ENCODE peak calls at places on chromosomes 1 and 21, in four cellular contexts. One of them, this sample, is unnamed.

GRCh38 chr1:63688302-63688701 is 85.5 kb upstream of the ROR1 start:
- DNase-seq in upper lobe of right lung: no peak
- DNase-seq in psoas muscle: no peak
- DNase-seq in foreskin fibroblast: peak
- DNase-seq in this sample: peak

GRCh38 chr1:28955930-28956552 is 41.7 kb downstream of the EPB41 start:
- DNase-seq in foreskin fibroblast: peak
- DNase-seq in psoas muscle: no peak
- DNase-seq in upper lobe of right lung: no peak
- DNase-seq in this sample: no peak

GRCh38 chr1:39981957-39982356 is 27.0 kb downstream of the MFSD2A start:
- DNase-seq in psoas muscle: no peak
- DNase-seq in upper lobe of right lung: peak
- DNase-seq in foreskin fibroblast: peak
- DNase-seq in this sample: peak

GRCh38 chr1:2988256-2988655 is 33.0 kb upstream of the ACTRT2 start:
- DNase-seq in foreskin fibroblast: no peak
- DNase-seq in psoas muscle: no peak
- DNase-seq in upper lobe of right lung: no peak
- DNase-seq in this sample: no peak

GRCh38 chr21:44758781-44759627 is 42.6 kb downstream of the UBE2G2 start:
- DNase-seq in upper lobe of right lung: peak
- DNase-seq in foreskin fibroblast: no peak
- DNase-seq in psoas muscle: no peak
- DNase-seq in this sample: no peak

GRCh38 chr1:203743101-203743501 is 21.9 kb upstream of the LAX1 start:
- DNase-seq in foreskin fibroblast: peak
- DNase-seq in psoas muscle: no peak
- DNase-seq in upper lobe of right lung: no peak
- DNase-seq in this sample: no peak

GRCh38 chr1:154213274-154213673 is 7.1 kb upstream of the CFAP141 start:
- DNase-seq in foreskin fibroblast: peak
- DNase-seq in upper lobe of right lung: no peak
- DNase-seq in psoas muscle: no peak
- DNase-seq in this sample: peak

GRCh38 chr1:196152086-196152485 is 456.2 kb downstream of the KCNT2 start:
- DNase-seq in psoas muscle: no peak
- DNase-seq in foreskin fibroblast: no peak
- DNase-seq in upper lobe of right lung: no peak
- DNase-seq in this sample: no peak

GRCh38 chr1:99964806-99965205 is 5.0 kb upstream of the SLC35A3 start:
- DNase-seq in upper lobe of right lung: no peak
- DNase-seq in foreskin fibroblast: no peak
- DNase-seq in psoas muscle: no peak
- DNase-seq in this sample: no peak

GRCh38 chr1:43329995-43330751 is 7.4 kb upstream of the MPL start:
- DNase-seq in foreskin fibroblast: peak
- DNase-seq in psoas muscle: peak
- DNase-seq in upper lobe of right lung: peak
- DNase-seq in this sample: peak

GRCh38 chr1:1627261-1627841 is 4.6 kb upstream of the MMP23B start:
- DNase-seq in upper lobe of right lung: no peak
- DNase-seq in psoas muscle: peak
- DNase-seq in foreskin fibroblast: no peak
- DNase-seq in this sample: no peak

GRCh38 chr1:52751589-52752306 is 25.5 kb downstream of the ZYG11B start:
- DNase-seq in foreskin fibroblast: no peak
- DNase-seq in upper lobe of right lung: no peak
- DNase-seq in psoas muscle: no peak
- DNase-seq in this sample: peak

GRCh38 chr1:48217861-48218260 is 4.7 kb upstream of the SLC5A9 start:
- DNase-seq in upper lobe of right lung: no peak
- DNase-seq in foreskin fibroblast: peak
- DNase-seq in psoas muscle: no peak
- DNase-seq in this sample: no peak

GRCh38 chr1:180219776-180220175 is 10.3 kb upstream of the LHX4 start:
- DNase-seq in foreskin fibroblast: no peak
- DNase-seq in upper lobe of right lung: peak
- DNase-seq in psoas muscle: no peak
- DNase-seq in this sample: no peak

GRCh38 chr1:86194491-86195034 is 38.0 kb upstream of the COL24A1 start:
- DNase-seq in foreskin fibroblast: no peak
- DNase-seq in upper lobe of right lung: no peak
- DNase-seq in psoas muscle: no peak
- DNase-seq in this sample: peak

GRCh38 chr21:45456836-45457160 is 51.8 kb downstream of the COL18A1 start:
- DNase-seq in upper lobe of right lung: no peak
- DNase-seq in foreskin fibroblast: no peak
- DNase-seq in psoas muscle: peak
- DNase-seq in this sample: no peak

GRCh38 chr1:167107456-167107855 is 13.6 kb downstream of the STYXL2 start:
- DNase-seq in upper lobe of right lung: no peak
- DNase-seq in psoas muscle: no peak
- DNase-seq in foreskin fibroblast: no peak
- DNase-seq in this sample: peak

GRCh38 chr1:228830954-228831481 is 95.7 kb downstream of the RHOU start:
- DNase-seq in foreskin fibroblast: peak
- DNase-seq in psoas muscle: no peak
- DNase-seq in upper lobe of right lung: no peak
- DNase-seq in this sample: peak

GRCh38 chr1:195591917-195592672 is 1016.1 kb downstream of the KCNT2 start:
- DNase-seq in psoas muscle: no peak
- DNase-seq in foreskin fibroblast: peak
- DNase-seq in upper lobe of right lung: no peak
- DNase-seq in this sample: no peak

GRCh38 chr1:8987881-8988617 is 38.2 kb downstream of the SLC2A7 start:
- DNase-seq in upper lobe of right lung: peak
- DNase-seq in foreskin fibroblast: peak
- DNase-seq in psoas muscle: peak
- DNase-seq in this sample: peak

GRCh38 chr1:54577612-54578011 is 29.6 kb downstream of the ACOT11 start:
- DNase-seq in foreskin fibroblast: peak
- DNase-seq in psoas muscle: peak
- DNase-seq in upper lobe of right lung: peak
- DNase-seq in this sample: peak

GRCh38 chr1:165637427-165637826 is 6.4 kb downstream of the MGST3 start:
- DNase-seq in upper lobe of right lung: no peak
- DNase-seq in foreskin fibroblast: peak
- DNase-seq in psoas muscle: no peak
- DNase-seq in this sample: no peak

GRCh38 chr1:53482441-53483153 is 23.4 kb downstream of the DMRTB1 start:
- DNase-seq in upper lobe of right lung: no peak
- DNase-seq in psoas muscle: no peak
- DNase-seq in foreskin fibroblast: no peak
- DNase-seq in this sample: no peak

GRCh38 chr1:3247521-3248031 is 178.6 kb downstream of the PRDM16 start:
- DNase-seq in foreskin fibroblast: peak
- DNase-seq in psoas muscle: no peak
- DNase-seq in upper lobe of right lung: no peak
- DNase-seq in this sample: no peak

GRCh38 chr1:71414229-71414628 is 333.4 kb upstream of the ZRANB2 start:
- DNase-seq in foreskin fibroblast: peak
- DNase-seq in upper lobe of right lung: no peak
- DNase-seq in psoas muscle: no peak
- DNase-seq in this sample: no peak

GRCh38 chr1:222791006-222791710 is 23.7 kb upstream of the DISP1 start:
- DNase-seq in psoas muscle: no peak
- DNase-seq in upper lobe of right lung: no peak
- DNase-seq in foreskin fibroblast: peak
- DNase-seq in this sample: peak

GRCh38 chr1:56929492-56929891 is 36.3 kb downstream of the C8B start:
- DNase-seq in upper lobe of right lung: no peak
- DNase-seq in foreskin fibroblast: no peak
- DNase-seq in psoas muscle: no peak
- DNase-seq in this sample: no peak

GRCh38 chr1:178379807-178380206 is 117.0 kb downstream of the CLEC20A start:
- DNase-seq in upper lobe of right lung: no peak
- DNase-seq in foreskin fibroblast: no peak
- DNase-seq in psoas muscle: no peak
- DNase-seq in this sample: no peak

GRCh38 chr1:150553392-150554085 is 4.3 kb downstream of the ADAMTSL4 start:
- DNase-seq in upper lobe of right lung: no peak
- DNase-seq in psoas muscle: no peak
- DNase-seq in foreskin fibroblast: peak
- DNase-seq in this sample: no peak

GRCh38 chr1:161119017-161119378 is 1.1 kb downstream of the NIT1 start:
- DNase-seq in foreskin fibroblast: peak
- DNase-seq in upper lobe of right lung: no peak
- DNase-seq in psoas muscle: peak
- DNase-seq in this sample: no peak
- TF ChIP-seq CTCF in foreskin fibroblast: no peak
- TF ChIP-seq CTCF in upper lobe of right lung: no peak
- TF ChIP-seq CTCF in psoas muscle: no peak
- TF ChIP-seq CTCF in this sample: no peak

DNA sequence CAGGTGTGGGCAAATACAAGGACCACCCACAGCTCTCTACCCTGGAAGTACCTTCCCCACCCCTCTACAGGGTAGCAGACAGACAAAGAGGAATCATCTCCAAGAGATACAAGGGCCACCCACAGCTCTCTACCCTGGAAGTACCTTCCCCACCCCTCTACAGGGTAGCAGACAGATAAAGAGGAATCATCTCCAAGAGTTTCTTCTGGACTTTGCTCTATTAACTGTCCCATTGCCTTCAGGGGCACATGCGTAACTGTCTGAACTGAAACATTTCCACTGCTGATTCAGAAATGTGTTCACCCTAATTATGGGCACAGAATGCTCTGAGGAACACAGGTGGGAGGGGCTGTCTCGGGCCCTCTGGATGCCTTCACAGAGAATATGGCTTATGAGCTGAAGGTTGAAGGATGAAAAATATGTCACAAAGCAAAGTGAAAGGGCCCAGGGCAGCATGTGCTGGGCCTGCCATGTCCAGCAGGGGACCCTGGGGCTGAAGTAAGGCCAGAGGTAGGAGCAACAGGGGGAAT is 43.9 kb downstream of the ZNF281 start:
- DNase-seq in foreskin fibroblast: no peak
- DNase-seq in psoas muscle: no peak
- DNase-seq in upper lobe of right lung: no peak
- DNase-seq in this sample: no peak
- TF ChIP-seq CTCF in foreskin fibroblast: no peak
- TF ChIP-seq CTCF in psoas muscle: no peak
- TF ChIP-seq CTCF in upper lobe of right lung: no peak
- TF ChIP-seq CTCF in this sample: peak

GRCh38 chr1:91885716-91886506 is at the start of gene TGFBR3:
- DNase-seq in psoas muscle: peak
- DNase-seq in upper lobe of right lung: peak
- DNase-seq in foreskin fibroblast: peak
- DNase-seq in this sample: peak
- TF ChIP-seq CTCF in psoas muscle: peak
- TF ChIP-seq CTCF in upper lobe of right lung: peak
- TF ChIP-seq CTCF in foreskin fibroblast: peak
- TF ChIP-seq CTCF in this sample: peak

DNA sequence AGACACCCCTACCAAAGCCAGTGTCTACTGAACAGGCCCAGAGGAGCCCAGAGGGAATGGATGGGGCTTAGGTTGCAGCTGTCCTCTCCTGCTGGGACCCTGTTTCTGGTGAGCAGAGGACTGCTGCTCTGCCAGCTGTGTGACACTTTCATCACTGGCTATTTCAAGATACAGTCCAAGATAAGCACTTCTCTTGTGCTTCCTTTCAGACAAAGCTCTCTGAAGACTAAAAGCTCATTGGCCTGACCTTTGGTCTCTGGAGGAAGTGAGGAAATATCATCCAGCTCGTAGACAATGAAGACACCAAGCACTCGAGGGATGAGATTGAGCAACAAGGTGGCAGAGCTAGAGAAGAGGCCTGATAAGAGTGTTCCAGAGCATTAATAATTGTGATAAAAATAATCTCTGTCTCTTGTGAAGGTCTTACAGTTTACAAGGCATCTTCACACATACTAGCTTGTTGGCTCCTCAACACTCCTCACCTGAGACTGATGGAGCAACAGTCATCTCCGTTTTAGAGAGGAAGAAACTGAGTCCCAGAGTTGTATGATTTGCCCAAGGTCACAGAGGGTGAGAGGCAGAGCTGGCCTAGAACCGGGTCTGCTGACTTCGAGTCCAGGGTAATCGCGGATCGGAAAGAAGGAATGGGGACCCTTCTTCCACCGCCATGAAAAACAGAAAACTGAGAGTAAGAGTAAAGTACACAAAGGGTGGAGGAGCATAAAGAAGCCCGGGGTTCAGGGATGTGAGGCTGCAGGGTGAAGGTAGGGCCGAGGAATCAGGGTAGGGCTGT is 701 bp downstream of the PAFAH2 start:
- DNase-seq in foreskin fibroblast: peak
- DNase-seq in psoas muscle: no peak
- DNase-seq in upper lobe of right lung: no peak
- DNase-seq in this sample: peak
- TF ChIP-seq CTCF in foreskin fibroblast: no peak
- TF ChIP-seq CTCF in psoas muscle: no peak
- TF ChIP-seq CTCF in upper lobe of right lung: no peak
- TF ChIP-seq CTCF in this sample: no peak